ENCODE peak calls at places on chromosomes 11 and 22, in four cellular contexts. X is A549, O is prostate gland, P is BJ. J is an unnamed sample.

GRCh38 chr11:127445476-127445875 is 444.9 kb upstream of the KIRREL3 start:
- DNase-seq in P (no peak), O (no peak), X (no peak), J (no peak)

GRCh38 chr11:14980854-14981253 is 8.7 kb upstream of the CALCA start:
- DNase-seq in P (no peak), O (no peak), X (no peak), J (peak)

GRCh38 chr22:36027579-36027959 is 1.1 kb downstream of the RBFOX2 start:
- DNase-seq in O (peak), P (no peak), X (peak), J (no peak)

GRCh38 chr11:74559110-74559933 is 33.1 kb upstream of the POLD3 start:
- DNase-seq in X (no peak), O (no peak), P (no peak), J (no peak)

GRCh38 chr11:14835491-14836105 is 56.4 kb downstream of the CYP2R1 start:
- DNase-seq in P (no peak), X (no peak), O (no peak), J (no peak)

GRCh38 chr11:69638941-69639681 is 1.8 kb upstream of the CCND1 start:
- DNase-seq in P (peak), O (peak), X (peak), J (peak)

GRCh38 chr11:27468209-27468608 is 4.4 kb downstream of the LGR4 start:
- DNase-seq in X (no peak), P (peak), O (no peak), J (peak)

GRCh38 chr11:121456816-121457431 is 4.2 kb upstream of the SORL1-AS1 start:
- DNase-seq in O (no peak), X (no peak), P (no peak), J (no peak)

GRCh38 chr11:111735262-111736116 is 30.7 kb downstream of the PPP2R1B start:
- DNase-seq in O (no peak), P (peak), X (no peak), J (peak)

GRCh38 chr11:62649486-62649885 is 3.1 kb upstream of the GANAB start:
- DNase-seq in P (no peak), O (no peak), X (no peak), J (no peak)

GRCh38 chr11:78217650-78218541 is 29.2 kb downstream of the USP35 start:
- DNase-seq in O (no peak), X (no peak), P (no peak), J (no peak)

GRCh38 chr11:9533053-9533452 is 40.4 kb upstream of the WEE1 start:
- DNase-seq in P (no peak), X (no peak), O (peak), J (no peak)

GRCh38 chr11:61325649-61326414 is 7.1 kb downstream of the DDB1 start:
- DNase-seq in X (no peak), O (peak), P (no peak), J (peak)

GRCh38 chr11:92357344-92357743 is 132.7 kb downstream of the FAT3 start:
- DNase-seq in X (no peak), P (no peak), O (no peak), J (no peak)

GRCh38 chr22:30010789-30011405 is 69.4 kb upstream of the HORMAD2 start:
- DNase-seq in X (no peak), P (no peak), O (no peak), J (peak)

GRCh38 chr22:27331526-27332281 is 469.9 kb downstream of the MN1 start:
- DNase-seq in P (no peak), X (peak), O (no peak), J (peak)

GRCh38 chr11:83895516-83895915 is 609.3 kb upstream of the CCDC90B start:
- DNase-seq in X (no peak), O (no peak), P (no peak), J (no peak)

GRCh38 chr11:126764221-126764620 is 236.3 kb downstream of the KIRREL3 start:
- DNase-seq in X (no peak), P (no peak), O (no peak), J (no peak)

GRCh38 chr11:14713518-14714244 is 70.1 kb downstream of the PDE3B start:
- DNase-seq in P (no peak), X (no peak), O (no peak), J (no peak)

GRCh38 chr22:39664485-39665200 is 94.1 kb downstream of the CACNA1I start:
- DNase-seq in X (no peak), O (no peak), P (no peak), J (no peak)

GRCh38 chr11:22884268-22884667 is 24.0 kb upstream of the CCDC179 start:
- DNase-seq in P (no peak), X (no peak), O (no peak), J (no peak)

GRCh38 chr11:30143098-30143705 is 87.6 kb upstream of the FSHB start:
- DNase-seq in O (no peak), X (peak), P (no peak), J (peak)

GRCh38 chr11:132050577-132051180 is 680.3 kb downstream of the NTM start:
- DNase-seq in O (no peak), X (no peak), P (no peak), J (no peak)

GRCh38 chr11:129846508-129847335 is 31.1 kb downstream of the TMEM45B start:
- DNase-seq in X (no peak), O (no peak), P (peak), J (peak)

GRCh38 chr11:86816251-86816726 is 15.9 kb downstream of the PRSS23 start:
- DNase-seq in P (no peak), X (no peak), O (no peak), J (peak)

GRCh38 chr22:37014835-37015586 is 4.2 kb downstream of the TST start:
- DNase-seq in O (no peak), X (no peak), P (no peak), J (no peak)

GRCh38 chr11:99952816-99953215 is 734.3 kb upstream of the ARHGAP42 start:
- DNase-seq in O (no peak), P (no peak), X (no peak), J (peak)

GRCh38 chr11:128052912-128053641 is 534.3 kb downstream of the ETS1 start:
- DNase-seq in O (no peak), P (peak), X (no peak), J (peak)

GRCh38 chr11:47969401-47969800 is 11.0 kb upstream of the PTPRJ start:
- DNase-seq in O (no peak), X (no peak), P (no peak), J (no peak)

GRCh38 chr11:47971501-47971900 is 8.9 kb upstream of the PTPRJ start:
- DNase-seq in O (no peak), P (no peak), X (no peak), J (no peak)

GRCh38 chr11:47964546-47964945 is 15.8 kb upstream of the PTPRJ start:
- DNase-seq in X (no peak), O (no peak), P (no peak), J (no peak)

GRCh38 chr11:47967577-47968230 is 12.7 kb upstream of the PTPRJ start:
- DNase-seq in O (no peak), X (no peak), P (no peak), J (peak)

GRCh38 chr11:47966621-47967020 is 13.7 kb upstream of the PTPRJ start:
- DNase-seq in O (no peak), P (no peak), X (no peak), J (no peak)
- TF ChIP-seq CTCF in O (no peak), P (no peak), X (no peak), J (no peak)

DNA sequence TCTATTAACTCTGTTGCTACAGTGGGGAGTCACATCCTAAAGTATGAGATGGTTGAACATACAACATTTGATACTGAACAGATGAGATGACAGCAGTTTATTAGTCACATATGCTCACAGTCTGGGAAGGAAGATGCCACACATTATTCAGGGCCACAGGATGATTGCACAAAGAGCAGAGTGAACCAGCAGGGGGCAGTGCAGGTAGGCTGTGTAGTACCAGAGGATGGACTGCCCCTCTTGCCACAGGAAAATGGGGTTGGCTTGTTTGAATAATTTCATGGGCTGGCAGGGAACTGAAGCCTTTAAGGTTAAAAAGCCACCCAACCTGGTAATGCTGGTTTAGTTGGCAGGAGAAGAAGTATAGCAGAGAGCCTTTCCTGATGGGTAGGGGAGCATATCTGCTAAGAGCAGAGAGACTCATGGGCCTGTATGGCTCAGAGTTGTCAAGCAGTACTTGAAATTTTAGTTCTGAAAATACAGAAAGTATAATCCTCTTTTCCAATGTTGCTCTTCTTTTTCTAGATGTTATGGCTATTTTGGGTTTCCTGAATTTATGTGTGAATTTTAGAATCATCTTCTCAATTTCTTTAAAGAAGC is 180.4 kb upstream of the B3GAT1 start:
- DNase-seq in X (no peak), O (peak), P (no peak), J (peak)
- H3K4me3 ChIP-seq in X (no peak), O (no peak), P (no peak), J (no peak)

GRCh38 chr11:94758671-94759070 is 9.5 kb upstream of the AMOTL1 start:
- DNase-seq in P (no peak), O (no peak), X (no peak), J (no peak)

GRCh38 chr11:94762995-94763394 is 5.2 kb upstream of the AMOTL1 start:
- DNase-seq in X (no peak), O (no peak), P (no peak), J (no peak)

GRCh38 chr11:94760296-94760695 is 7.9 kb upstream of the AMOTL1 start:
- DNase-seq in O (no peak), X (no peak), P (no peak), J (no peak)

GRCh38 chr11:94759522-94759921 is 8.6 kb upstream of the AMOTL1 start:
- DNase-seq in X (no peak), O (no peak), P (no peak), J (no peak)

GRCh38 chr11:94762208-94762607 is 5.9 kb upstream of the AMOTL1 start:
- DNase-seq in X (no peak), P (no peak), O (no peak), J (no peak)
- TF ChIP-seq CTCF in X (peak), P (peak), O (peak), J (peak)

GRCh38 chr22:32804823-32805585 is 3.5 kb downstream of the TIMP3 start:
- DNase-seq in P (no peak), X (no peak), O (no peak), J (no peak)

GRCh38 chr22:32805586-32805881 is 4.0 kb downstream of the TIMP3 start:
- DNase-seq in X (no peak), O (no peak), P (no peak), J (no peak)

GRCh38 chr22:32803020-32803758 is 1.7 kb downstream of the TIMP3 start:
- DNase-seq in P (no peak), X (no peak), O (no peak), J (peak)

GRCh38 chr22:32802291-32802826 is 854 bp downstream of the TIMP3 start:
- DNase-seq in P (no peak), O (no peak), X (no peak), J (peak)

DNA sequence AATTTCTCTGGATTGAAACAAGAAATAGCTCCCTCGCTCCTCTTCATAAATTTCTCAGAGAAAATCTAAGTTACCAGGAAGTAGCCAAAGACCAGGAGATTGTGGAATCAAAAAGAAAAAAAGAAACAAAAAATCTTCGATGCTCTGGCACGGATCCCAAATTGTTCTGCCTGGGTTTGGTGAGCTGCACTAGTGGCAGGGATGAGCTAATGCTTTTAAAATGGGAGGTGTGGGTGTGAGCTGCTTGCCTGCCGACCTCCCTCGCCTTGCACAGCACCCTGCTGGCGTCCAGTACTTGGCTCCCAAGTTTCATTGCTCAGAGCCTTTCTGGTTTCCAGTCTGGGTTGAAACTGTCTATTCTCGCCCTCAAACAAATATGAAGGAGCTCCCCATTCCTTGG is 2.5 kb downstream of the TIMP3 start:
- DNase-seq in X (no peak), P (no peak), O (no peak), J (peak)
- H3K4me3 ChIP-seq in X (no peak), P (peak), O (peak), J (peak)

J was measured in fibroblast of mammary gland.